ENCODE peak calls at places on chromosomes 12 and 14, in seven cellular contexts. B is pancreas; E is sigmoid colon; K is activated CD4-positive, alpha-beta T cell treated with anti-CD3 and anti-CD28 coated beads, Interleukin-2, amount 50 U/mL, for 1 hour; P is AG09319; G is WERI-Rb-1; D is uterus. N is an unnamed sample.

GRCh38 chr12:34601689-34602088 is 579.4 kb downstream of the ALG10 start:
- DNase-seq in D (no peak), P (no peak), K (no peak), G (no peak), B (no peak), E (no peak), N (peak)

GRCh38 chr12:48956279-48957140 is 777 bp downstream of the ARF3 start:
- DNase-seq in G (peak), B (peak), P (peak), E (peak), K (no peak), D (peak), N (peak)

GRCh38 chr12:108697905-108698304 is 33.4 kb downstream of the CORO1C start:
- DNase-seq in G (no peak), P (no peak), D (no peak), K (no peak), E (no peak), B (no peak), N (no peak)

GRCh38 chr12:14257734-14258467 is 107.6 kb upstream of the ATF7IP start:
- DNase-seq in G (peak), B (peak), E (peak), D (peak), K (peak), P (peak), N (peak)

GRCh38 chr12:104546575-104546974 is 89.8 kb downstream of the CHST11 start:
- DNase-seq in D (no peak), E (no peak), B (no peak), P (no peak), K (no peak), G (no peak), N (no peak)

GRCh38 chr14:100900837-100901390 is 2.6 kb downstream of the RTL1 start:
- DNase-seq in D (no peak), E (peak), B (peak), K (no peak), P (no peak), G (peak), N (no peak)

GRCh38 chr12:110590806-110591326 is 7.7 kb upstream of the PPTC7 start:
- DNase-seq in G (no peak), P (peak), K (no peak), D (no peak), E (no peak), B (no peak), N (peak)

GRCh38 chr14:93481758-93482157 is 51.0 kb downstream of the UNC79 start:
- DNase-seq in P (no peak), D (no peak), E (no peak), K (no peak), G (no peak), B (no peak), N (no peak)

GRCh38 chr14:80522936-80523335 is 311.6 kb upstream of the DIO2 start:
- DNase-seq in G (no peak), P (no peak), K (no peak), E (no peak), B (no peak), D (no peak), N (no peak)

GRCh38 chr14:52703225-52703624 is 3.8 kb upstream of the PSMC6 start:
- DNase-seq in E (no peak), D (no peak), K (no peak), B (no peak), G (no peak), P (peak), N (peak)

GRCh38 chr14:103887557-103888115 is 40.3 kb upstream of the PPP1R13B start:
- DNase-seq in P (no peak), B (no peak), K (no peak), E (no peak), D (no peak), G (no peak), N (no peak)

GRCh38 chr12:87820524-87821194 is 208.5 kb downstream of the C12orf50 start:
- DNase-seq in B (no peak), D (no peak), G (no peak), P (no peak), K (no peak), E (no peak), N (no peak)

GRCh38 chr14:62301911-62302310 is 539.7 kb downstream of the SNAPC1 start:
- DNase-seq in G (no peak), E (no peak), B (no peak), P (no peak), K (no peak), D (no peak), N (no peak)

GRCh38 chr12:75692883-75693282 is 181.5 kb upstream of the KRR1 start:
- DNase-seq in B (no peak), D (no peak), K (no peak), G (no peak), E (no peak), P (no peak), N (peak)

GRCh38 chr12:45415393-45415817 is 199.5 kb downstream of the ANO6 start:
- DNase-seq in G (no peak), K (no peak), D (peak), B (peak), E (peak), P (peak), N (peak)

GRCh38 chr12:8629486-8630033 is 16.9 kb upstream of the AICDA start:
- DNase-seq in B (no peak), G (no peak), E (no peak), D (no peak), P (no peak), K (no peak), N (peak)

GRCh38 chr14:22980672-22981089 is 1.7 kb downstream of the AJUBA start:
- DNase-seq in B (peak), K (peak), P (no peak), G (no peak), E (no peak), D (peak), N (peak)

GRCh38 chr12:108565976-108566375 is 3.6 kb downstream of the ISCU start:
- DNase-seq in G (no peak), B (peak), E (peak), P (peak), D (peak), K (peak), N (peak)

GRCh38 chr14:29037428-29037827 is 270.8 kb downstream of the FOXG1 start:
- DNase-seq in G (no peak), E (no peak), P (no peak), D (no peak), B (no peak), K (no peak), N (no peak)

GRCh38 chr12:47576256-47576655 is 129.6 kb downstream of the RPAP3 start:
- DNase-seq in P (no peak), B (no peak), G (peak), D (no peak), K (no peak), E (no peak), N (no peak)

GRCh38 chr12:124738636-124739467 is 124.8 kb downstream of the SCARB1 start:
- DNase-seq in B (no peak), K (no peak), E (no peak), P (no peak), G (no peak), D (no peak), N (no peak)

GRCh38 chr12:82019533-82019932 is 260.4 kb upstream of the PPFIA2 start:
- DNase-seq in D (no peak), E (no peak), B (no peak), K (no peak), P (no peak), G (no peak), N (no peak)

GRCh38 chr12:51980051-51980808 is 26.5 kb upstream of the TAMALIN start:
- DNase-seq in D (peak), K (peak), P (no peak), E (peak), B (peak), G (peak), N (peak)

GRCh38 chr12:117063162-117063911 is 35.9 kb downstream of the TESC start:
- DNase-seq in D (no peak), E (no peak), B (peak), K (no peak), G (no peak), P (no peak), N (no peak)

GRCh38 chr14:51443195-51444018 is 203.4 kb downstream of the TMX1 start:
- DNase-seq in G (no peak), E (no peak), B (no peak), K (no peak), P (no peak), D (no peak), N (no peak)

GRCh38 chr12:120698677-120699076 is 11.6 kb upstream of the UNC119B start:
- DNase-seq in D (no peak), K (no peak), P (no peak), B (no peak), G (no peak), E (no peak), N (no peak)

GRCh38 chr14:56561586-56561985 is 18.0 kb upstream of the TMEM260 start:
- DNase-seq in P (peak), G (no peak), E (no peak), K (no peak), D (no peak), B (no peak), N (no peak)

GRCh38 chr14:60090864-60091519 is 731 bp upstream of the PCNX4 start:
- DNase-seq in K (peak), P (peak), D (peak), B (peak), G (peak), E (peak), N (peak)

GRCh38 chr14:51507556-51508511 is 143.9 kb upstream of the FRMD6 start:
- DNase-seq in P (peak), B (peak), D (peak), K (no peak), E (peak), G (peak), N (peak)

GRCh38 chr12:30134229-30134628 is 350.5 kb upstream of the TMTC1 start:
- DNase-seq in D (no peak), E (no peak), K (no peak), P (no peak), B (no peak), G (no peak), N (no peak)

GRCh38 chr14:104388631-104389325 is 190.8 kb upstream of the C14orf180 start:
- DNase-seq in B (no peak), D (no peak), K (no peak), E (peak), P (no peak), G (no peak), N (no peak)

GRCh38 chr12:75945581-75945980 is 86.0 kb downstream of the PHLDA1 start:
- DNase-seq in B (no peak), E (no peak), K (no peak), D (no peak), P (no peak), G (no peak), N (no peak)

GRCh38 chr14:23160924-23161522 is 22.4 kb downstream of the SLC7A8 start:
- DNase-seq in P (peak), B (peak), G (no peak), D (peak), E (no peak), K (no peak), N (peak)

GRCh38 chr12:52084491-52085231 is 5.2 kb downstream of the SMIM41 start:
- DNase-seq in K (no peak), E (no peak), P (no peak), D (no peak), G (no peak), B (no peak), N (no peak)

GRCh38 chr14:103501921-103502669 is 20.5 kb downstream of the CKB start:
- DNase-seq in D (peak), B (no peak), P (no peak), G (no peak), E (peak), K (no peak), N (no peak)

GRCh38 chr12:103901518-103902173 is 28.6 kb upstream of the HSP90B1 start:
- DNase-seq in D (no peak), B (no peak), P (no peak), G (no peak), K (peak), E (no peak), N (no peak)

GRCh38 chr12:123532021-123532420 is 1.5 kb downstream of the RILPL1 start:
- DNase-seq in P (no peak), B (peak), G (no peak), K (no peak), D (no peak), E (no peak), N (no peak)

GRCh38 chr14:63343878-63344277 is 25.1 kb upstream of the GPHB5 start:
- DNase-seq in K (no peak), E (no peak), G (no peak), P (no peak), D (no peak), B (no peak), N (no peak)